ENCODE peak calls at places on chromosomes 2 and 18, in six cellular contexts. A is A549, L is GM19239, Q is COR-L47, X is AG08395, H is NCI-H2081. W is an unnamed sample.

GRCh38 chr2:27736031-27736889 is 35.3 kb upstream of the MRPL33 start:
- DNase-seq in A (no peak), L (no peak), Q (no peak), X (no peak), H (no peak), W (no peak)

GRCh38 chr18:3151379-3152264 is 68.1 kb downstream of the MYOM1 start:
- DNase-seq in A (peak), L (peak), Q (peak), X (peak), H (peak), W (peak)

GRCh38 chr2:105592288-105592687 is 152.4 kb upstream of the NCK2 start:
- DNase-seq in A (no peak), L (no peak), Q (no peak), X (no peak), H (no peak), W (no peak)

GRCh38 chr18:35939166-35939565 is 33.3 kb upstream of the RMP24 start:
- DNase-seq in A (no peak), L (no peak), Q (no peak), X (no peak), H (no peak), W (peak)

GRCh38 chr2:96356889-96357288 is 21.3 kb downstream of the NCAPH start:
- DNase-seq in A (no peak), L (no peak), Q (no peak), X (no peak), H (no peak), W (no peak)

GRCh38 chr18:42525905-42526304 is 570.9 kb downstream of the PIK3C3 start:
- DNase-seq in A (no peak), L (no peak), Q (no peak), X (no peak), H (no peak), W (no peak)

GRCh38 chr2:181138816-181139215 is 158.4 kb downstream of the UBE2E3 start:
- DNase-seq in A (no peak), L (no peak), Q (no peak), X (peak), H (no peak), W (no peak)

GRCh38 chr2:154133823-154134222 is 262.1 kb downstream of the GALNT13 start:
- DNase-seq in A (no peak), L (no peak), Q (no peak), X (peak), H (no peak), W (peak)